ENCODE peak calls at places on chromosome 21, in five cellular contexts. M is uterus; S is right cardiac atrium; R is adipocyte; Q is CD4-positive, alpha-beta T cell. B is an unnamed sample.
A peak's percentile ranks its signal among the peaks of the same experiment; 100 is the strongest.

GRCh38 chr21:32828908-32829307 is 57.4 kb upstream of the PAXBP1 start:
- DNase-seq in M (no peak), S (no peak), R (no peak), Q (no peak), B (no peak)

GRCh38 chr21:16775056-16775455 is 737.8 kb upstream of the CXADR start:
- DNase-seq in M (no peak), S (no peak), R (no peak), Q (no peak), B (no peak)

GRCh38 chr21:14523234-14523633 is 22.9 kb downstream of the SAMSN1 start:
- DNase-seq in M (no peak), S (peak; percentile 32), R (no peak), Q (no peak), B (no peak)

GRCh38 chr21:45255381-45256020 is 32.2 kb downstream of the POFUT2 start:
- DNase-seq in M (no peak), S (peak; percentile 44), R (no peak), Q (no peak), B (no peak)

GRCh38 chr21:42221581-42222345 is 2.8 kb downstream of the ABCG1 start:
- DNase-seq in M (no peak), S (no peak), R (no peak), Q (no peak), B (no peak)

GRCh38 chr21:43369596-43370090 is 57.3 kb downstream of the SIK1 start:
- DNase-seq in M (no peak), S (peak; percentile 32), R (no peak), Q (no peak), B (no peak)

GRCh38 chr21:45994086-45994661 is 12.6 kb downstream of the COL6A1 start:
- DNase-seq in M (no peak), S (peak; percentile 58), R (no peak), Q (peak; percentile 2), B (no peak)

GRCh38 chr21:33374080-33374873 is 28.9 kb upstream of the IFNGR2 start:
- DNase-seq in M (no peak), S (no peak), R (peak; percentile 74), Q (peak; percentile 46), B (peak; percentile 23)

B was measured in COLO829.